ENCODE peak calls at places on chromosomes 3 and 15, in nine cellular contexts. One of them, this sample, is unnamed.

GRCh38 chr15:100601158-100601557 is 826 bp downstream of the LINS1 start:
- DNase-seq in B cell: peak
- DNase-seq in Caco-2: no peak
- DNase-seq in HepG2: no peak
- DNase-seq in natural killer cell: peak
- DNase-seq in RWPE1: no peak
- DNase-seq in psoas muscle: no peak
- DNase-seq in lower lobe of right lung: peak
- DNase-seq in right atrium auricular region: no peak
- DNase-seq in this sample: no peak

GRCh38 chr3:104575631-104576030 is 791.1 kb upstream of the ALCAM start:
- DNase-seq in B cell: no peak
- DNase-seq in Caco-2: no peak
- DNase-seq in HepG2: no peak
- DNase-seq in natural killer cell: no peak
- DNase-seq in RWPE1: no peak
- DNase-seq in psoas muscle: no peak
- DNase-seq in lower lobe of right lung: no peak
- DNase-seq in right atrium auricular region: no peak
- DNase-seq in this sample: no peak

GRCh38 chr3:131728898-131729297 is 226.1 kb upstream of the MRPL3 start:
- DNase-seq in B cell: no peak
- DNase-seq in Caco-2: no peak
- DNase-seq in HepG2: no peak
- DNase-seq in natural killer cell: no peak
- DNase-seq in RWPE1: no peak
- DNase-seq in psoas muscle: no peak
- DNase-seq in lower lobe of right lung: no peak
- DNase-seq in right atrium auricular region: no peak
- DNase-seq in this sample: no peak

GRCh38 chr3:177744873-177745646 is 547.8 kb upstream of the TBL1XR1 start:
- DNase-seq in B cell: no peak
- DNase-seq in Caco-2: peak
- DNase-seq in HepG2: no peak
- DNase-seq in natural killer cell: no peak
- DNase-seq in RWPE1: no peak
- DNase-seq in psoas muscle: no peak
- DNase-seq in lower lobe of right lung: peak
- DNase-seq in right atrium auricular region: no peak
- DNase-seq in this sample: no peak

GRCh38 chr3:62604746-62605351 is 231.5 kb upstream of the FEZF2 start:
- DNase-seq in B cell: no peak
- DNase-seq in Caco-2: no peak
- DNase-seq in HepG2: no peak
- DNase-seq in natural killer cell: no peak
- DNase-seq in RWPE1: no peak
- DNase-seq in psoas muscle: no peak
- DNase-seq in lower lobe of right lung: no peak
- DNase-seq in right atrium auricular region: no peak
- DNase-seq in this sample: no peak

GRCh38 chr3:171833006-171833405 is 10.1 kb upstream of the TMEM212 start:
- DNase-seq in B cell: no peak
- DNase-seq in Caco-2: no peak
- DNase-seq in HepG2: no peak
- DNase-seq in natural killer cell: no peak
- DNase-seq in RWPE1: no peak
- DNase-seq in psoas muscle: no peak
- DNase-seq in lower lobe of right lung: no peak
- DNase-seq in right atrium auricular region: no peak
- DNase-seq in this sample: no peak

GRCh38 chr15:82129769-82130168 is 84.0 kb upstream of the MEX3B start:
- DNase-seq in B cell: no peak
- DNase-seq in Caco-2: no peak
- DNase-seq in HepG2: no peak
- DNase-seq in natural killer cell: no peak
- DNase-seq in RWPE1: no peak
- DNase-seq in psoas muscle: no peak
- DNase-seq in lower lobe of right lung: no peak
- DNase-seq in right atrium auricular region: no peak
- DNase-seq in this sample: no peak

GRCh38 chr3:65617209-65617608 is 421.5 kb downstream of the MAGI1 start:
- DNase-seq in B cell: no peak
- DNase-seq in Caco-2: no peak
- DNase-seq in HepG2: no peak
- DNase-seq in natural killer cell: no peak
- DNase-seq in RWPE1: no peak
- DNase-seq in psoas muscle: no peak
- DNase-seq in lower lobe of right lung: no peak
- DNase-seq in right atrium auricular region: no peak
- DNase-seq in this sample: no peak

GRCh38 chr15:31786360-31786759 is 244.0 kb upstream of the CHRNA7 start:
- DNase-seq in B cell: no peak
- DNase-seq in Caco-2: no peak
- DNase-seq in HepG2: no peak
- DNase-seq in natural killer cell: no peak
- DNase-seq in RWPE1: no peak
- DNase-seq in psoas muscle: no peak
- DNase-seq in lower lobe of right lung: no peak
- DNase-seq in right atrium auricular region: peak
- DNase-seq in this sample: no peak

GRCh38 chr15:60255390-60255789 is 142.4 kb downstream of the ANXA2 start:
- DNase-seq in B cell: no peak
- DNase-seq in Caco-2: no peak
- DNase-seq in HepG2: peak
- DNase-seq in natural killer cell: no peak
- DNase-seq in RWPE1: peak
- DNase-seq in psoas muscle: no peak
- DNase-seq in lower lobe of right lung: no peak
- DNase-seq in right atrium auricular region: no peak
- DNase-seq in this sample: peak

GRCh38 chr3:97705739-97706138 is 58.8 kb upstream of the ARL6 start:
- DNase-seq in B cell: no peak
- DNase-seq in Caco-2: no peak
- DNase-seq in HepG2: no peak
- DNase-seq in natural killer cell: no peak
- DNase-seq in RWPE1: no peak
- DNase-seq in psoas muscle: no peak
- DNase-seq in lower lobe of right lung: no peak
- DNase-seq in right atrium auricular region: no peak
- DNase-seq in this sample: no peak
- TF ChIP-seq CTCF in B cell: no peak
- TF ChIP-seq CTCF in Caco-2: no peak
- TF ChIP-seq CTCF in HepG2: no peak
- TF ChIP-seq CTCF in natural killer cell: no peak
- TF ChIP-seq CTCF in RWPE1: no peak
- TF ChIP-seq CTCF in psoas muscle: no peak
- TF ChIP-seq CTCF in lower lobe of right lung: no peak
- TF ChIP-seq CTCF in right atrium auricular region: no peak
- TF ChIP-seq CTCF in this sample: no peak

DNA sequence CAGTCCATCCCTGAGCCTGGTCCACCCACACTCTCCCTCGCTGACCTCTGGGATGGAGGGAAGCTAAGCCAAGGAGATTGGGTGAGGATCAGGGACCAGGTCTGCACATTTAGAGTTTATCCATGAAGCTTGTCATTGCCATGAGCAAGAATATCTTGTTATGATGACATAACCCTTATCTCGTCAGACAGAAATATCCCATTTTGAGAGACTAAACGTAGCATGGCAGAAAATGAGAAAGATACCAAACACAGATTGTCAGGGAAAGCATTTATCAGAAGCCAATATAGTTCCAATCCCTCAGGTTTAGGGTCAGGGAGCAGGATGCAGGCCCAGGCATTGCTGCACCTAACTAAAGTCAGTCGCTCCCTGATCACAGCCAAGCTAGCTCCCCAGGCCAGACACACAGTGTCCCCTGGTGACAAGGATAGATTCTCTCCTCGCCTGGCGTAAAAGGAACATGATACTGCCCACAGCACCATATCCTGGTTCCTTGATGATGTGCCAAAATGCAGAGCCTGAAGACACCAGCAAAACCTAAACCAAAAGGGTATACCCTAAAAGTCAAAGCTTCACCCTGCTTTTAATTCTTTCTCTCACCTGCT is 66.9 kb downstream of the DCLK3 start:
- DNase-seq in B cell: no peak
- DNase-seq in Caco-2: no peak
- DNase-seq in HepG2: no peak
- DNase-seq in natural killer cell: no peak
- DNase-seq in RWPE1: no peak
- DNase-seq in psoas muscle: no peak
- DNase-seq in lower lobe of right lung: no peak
- DNase-seq in right atrium auricular region: no peak
- DNase-seq in this sample: no peak
- TF ChIP-seq CTCF in B cell: no peak
- TF ChIP-seq CTCF in Caco-2: peak
- TF ChIP-seq CTCF in HepG2: peak
- TF ChIP-seq CTCF in natural killer cell: no peak
- TF ChIP-seq CTCF in RWPE1: no peak
- TF ChIP-seq CTCF in psoas muscle: no peak
- TF ChIP-seq CTCF in lower lobe of right lung: no peak
- TF ChIP-seq CTCF in right atrium auricular region: no peak
- TF ChIP-seq CTCF in this sample: no peak

DNA sequence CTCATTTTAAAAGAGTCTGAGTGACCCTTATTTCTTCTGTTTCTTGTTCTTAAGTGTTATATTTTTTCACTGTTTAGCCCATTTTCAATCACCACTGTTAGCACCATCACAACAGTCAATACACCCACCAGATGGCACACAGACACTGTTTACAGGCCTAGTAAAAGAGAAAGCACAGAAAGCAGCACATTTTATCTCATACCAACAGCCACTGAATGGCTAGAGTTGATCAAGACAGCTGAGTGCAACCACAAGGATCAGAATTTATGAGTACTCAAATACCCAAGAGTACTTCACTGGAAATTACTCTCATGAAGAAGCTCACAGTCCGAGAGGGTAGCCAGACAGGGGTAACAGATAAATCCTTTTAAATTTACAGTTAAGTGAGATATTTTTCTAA is 127.0 kb downstream of the TFDP2 start:
- DNase-seq in B cell: no peak
- DNase-seq in Caco-2: no peak
- DNase-seq in HepG2: no peak
- DNase-seq in natural killer cell: no peak
- DNase-seq in RWPE1: no peak
- DNase-seq in psoas muscle: no peak
- DNase-seq in lower lobe of right lung: no peak
- DNase-seq in right atrium auricular region: no peak
- DNase-seq in this sample: peak
- TF ChIP-seq CTCF in B cell: no peak
- TF ChIP-seq CTCF in Caco-2: no peak
- TF ChIP-seq CTCF in HepG2: peak
- TF ChIP-seq CTCF in natural killer cell: peak
- TF ChIP-seq CTCF in RWPE1: no peak
- TF ChIP-seq CTCF in psoas muscle: peak
- TF ChIP-seq CTCF in lower lobe of right lung: no peak
- TF ChIP-seq CTCF in right atrium auricular region: peak
- TF ChIP-seq CTCF in this sample: peak

DNA sequence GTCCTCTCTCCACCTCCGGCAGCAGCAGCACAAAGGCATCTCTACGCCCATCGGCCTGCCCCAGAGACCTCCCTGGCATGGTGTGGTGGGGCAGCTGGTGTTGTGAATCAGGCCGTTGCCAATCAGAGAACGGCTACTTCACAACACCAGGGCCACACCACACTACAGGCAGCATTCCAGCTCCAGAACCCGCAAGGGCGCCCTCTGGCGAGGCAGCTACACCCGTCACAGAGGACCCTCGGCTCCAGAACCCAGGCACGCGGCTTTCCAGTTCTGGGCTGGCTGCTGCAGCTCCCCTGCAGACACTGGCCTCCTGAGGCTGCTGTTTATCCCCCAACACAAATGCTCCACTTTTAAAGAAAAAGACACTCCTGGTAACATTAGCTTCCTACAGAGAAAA is 127.5 kb upstream of the TOPAZ1 start:
- DNase-seq in B cell: peak
- DNase-seq in Caco-2: no peak
- DNase-seq in HepG2: peak
- DNase-seq in natural killer cell: no peak
- DNase-seq in RWPE1: no peak
- DNase-seq in psoas muscle: peak
- DNase-seq in lower lobe of right lung: no peak
- DNase-seq in right atrium auricular region: no peak
- DNase-seq in this sample: peak
- TF ChIP-seq CTCF in B cell: peak
- TF ChIP-seq CTCF in Caco-2: no peak
- TF ChIP-seq CTCF in HepG2: peak
- TF ChIP-seq CTCF in natural killer cell: no peak
- TF ChIP-seq CTCF in RWPE1: no peak
- TF ChIP-seq CTCF in psoas muscle: no peak
- TF ChIP-seq CTCF in lower lobe of right lung: peak
- TF ChIP-seq CTCF in right atrium auricular region: peak
- TF ChIP-seq CTCF in this sample: peak

GRCh38 chr3:43649365-43649968 is 27.7 kb upstream of the ANO10 start:
- DNase-seq in B cell: no peak
- DNase-seq in Caco-2: no peak
- DNase-seq in HepG2: no peak
- DNase-seq in natural killer cell: no peak
- DNase-seq in RWPE1: no peak
- DNase-seq in psoas muscle: no peak
- DNase-seq in lower lobe of right lung: no peak
- DNase-seq in right atrium auricular region: no peak
- DNase-seq in this sample: no peak
- TF ChIP-seq CTCF in B cell: no peak
- TF ChIP-seq CTCF in Caco-2: no peak
- TF ChIP-seq CTCF in HepG2: no peak
- TF ChIP-seq CTCF in natural killer cell: no peak
- TF ChIP-seq CTCF in RWPE1: no peak
- TF ChIP-seq CTCF in psoas muscle: no peak
- TF ChIP-seq CTCF in lower lobe of right lung: no peak
- TF ChIP-seq CTCF in right atrium auricular region: no peak
- TF ChIP-seq CTCF in this sample: no peak

GRCh38 chr15:48331796-48332641 is 790 bp downstream of the DUT start:
- DNase-seq in B cell: peak
- DNase-seq in Caco-2: peak
- DNase-seq in HepG2: peak
- DNase-seq in natural killer cell: peak
- DNase-seq in RWPE1: peak
- DNase-seq in psoas muscle: peak
- DNase-seq in lower lobe of right lung: peak
- DNase-seq in right atrium auricular region: peak
- DNase-seq in this sample: peak

GRCh38 chr15:48330045-48330840 is 986 bp upstream of the DUT start:
- DNase-seq in B cell: no peak
- DNase-seq in Caco-2: no peak
- DNase-seq in HepG2: no peak
- DNase-seq in natural killer cell: no peak
- DNase-seq in RWPE1: no peak
- DNase-seq in psoas muscle: no peak
- DNase-seq in lower lobe of right lung: no peak
- DNase-seq in right atrium auricular region: no peak
- DNase-seq in this sample: no peak

GRCh38 chr15:48333553-48333952 is 2.3 kb downstream of the DUT start:
- DNase-seq in B cell: no peak
- DNase-seq in Caco-2: no peak
- DNase-seq in HepG2: peak
- DNase-seq in natural killer cell: no peak
- DNase-seq in RWPE1: no peak
- DNase-seq in psoas muscle: no peak
- DNase-seq in lower lobe of right lung: no peak
- DNase-seq in right atrium auricular region: no peak
- DNase-seq in this sample: no peak

GRCh38 chr15:48332642-48333034 is 1.4 kb downstream of the DUT start:
- DNase-seq in B cell: no peak
- DNase-seq in Caco-2: no peak
- DNase-seq in HepG2: no peak
- DNase-seq in natural killer cell: no peak
- DNase-seq in RWPE1: no peak
- DNase-seq in psoas muscle: no peak
- DNase-seq in lower lobe of right lung: no peak
- DNase-seq in right atrium auricular region: no peak
- DNase-seq in this sample: no peak

GRCh38 chr15:48330855-48331795 is at the start of gene DUT:
- DNase-seq in B cell: peak
- DNase-seq in Caco-2: peak
- DNase-seq in HepG2: peak
- DNase-seq in natural killer cell: peak
- DNase-seq in RWPE1: peak
- DNase-seq in psoas muscle: peak
- DNase-seq in lower lobe of right lung: peak
- DNase-seq in right atrium auricular region: peak
- DNase-seq in this sample: peak
- TF ChIP-seq CTCF in B cell: no peak
- TF ChIP-seq CTCF in Caco-2: no peak
- TF ChIP-seq CTCF in HepG2: peak
- TF ChIP-seq CTCF in natural killer cell: no peak
- TF ChIP-seq CTCF in RWPE1: no peak
- TF ChIP-seq CTCF in psoas muscle: no peak
- TF ChIP-seq CTCF in lower lobe of right lung: peak
- TF ChIP-seq CTCF in right atrium auricular region: peak
- TF ChIP-seq CTCF in this sample: peak